ENCODE peak calls at places on chromosome 11, in ten cellular contexts. T is cardiac muscle cell, V is GM23338, R is lower leg skin, P is body of pancreas, S is heart left ventricle, C is GM13977, Y is adrenal gland, O is IMR-90, W is HL-60. X is an unnamed sample.

GRCh38 chr11:70244698-70245097 is 25.8 kb upstream of the PPFIA1 start:
- DNase-seq in T (no peak), V (no peak), R (no peak), P (peak), S (no peak), C (no peak), Y (no peak), O (peak), W (no peak), X (no peak)

GRCh38 chr11:116703421-116703820 is 69.4 kb downstream of the BUD13 start:
- DNase-seq in T (peak), V (peak), R (no peak), P (peak), S (no peak), C (no peak), Y (no peak), O (no peak), W (no peak), X (no peak)

GRCh38 chr11:35250631-35251030 is 111.7 kb downstream of the CD44 start:
- DNase-seq in T (no peak), V (no peak), R (no peak), P (no peak), S (no peak), C (no peak), Y (peak), O (no peak), W (peak), X (no peak)

GRCh38 chr11:66268953-66269906 is 791 bp downstream of the RAB1B start:
- DNase-seq in T (peak), V (peak), R (no peak), P (peak), S (no peak), C (no peak), Y (peak), O (peak), W (peak), X (peak)

GRCh38 chr11:134863294-134863693 is 451.3 kb upstream of the B3GAT1 start:
- DNase-seq in T (no peak), V (peak), R (peak), P (no peak), S (no peak), C (no peak), Y (no peak), O (no peak), W (no peak), X (no peak)

GRCh38 chr11:121446752-121447156 is 5.4 kb upstream of the SORL1 start:
- DNase-seq in T (peak), V (peak), R (no peak), P (no peak), S (no peak), C (no peak), Y (no peak), O (peak), W (no peak), X (no peak)

GRCh38 chr11:102347526-102348331 is 715 bp downstream of the BIRC2 start:
- DNase-seq in T (peak), V (no peak), R (no peak), P (peak), S (no peak), C (no peak), Y (peak), O (peak), W (peak), X (peak)

GRCh38 chr11:33437529-33437928 is 180.3 kb downstream of the HIPK3 start:
- DNase-seq in T (no peak), V (no peak), R (no peak), P (no peak), S (no peak), C (no peak), Y (no peak), O (no peak), W (no peak), X (no peak)

GRCh38 chr11:123351375-123351774 is 78.7 kb upstream of the GRAMD1B start:
- DNase-seq in T (no peak), V (peak), R (no peak), P (no peak), S (no peak), C (no peak), Y (peak), O (no peak), W (no peak), X (no peak)

GRCh38 chr11:43988040-43988793 is 45.8 kb downstream of the C11orf96 start:
- DNase-seq in T (peak), V (no peak), R (peak), P (no peak), S (no peak), C (no peak), Y (no peak), O (peak), W (no peak), X (no peak)

GRCh38 chr11:76790251-76790650 is 7.1 kb downstream of the TSKU start:
- DNase-seq in T (no peak), V (no peak), R (peak), P (no peak), S (no peak), C (no peak), Y (no peak), O (no peak), W (no peak), X (no peak)

GRCh38 chr11:88292156-88292844 is 45.2 kb downstream of the CTSC start:
- DNase-seq in T (peak), V (no peak), R (no peak), P (peak), S (no peak), C (no peak), Y (peak), O (peak), W (no peak), X (no peak)

GRCh38 chr11:131686836-131687235 is 316.4 kb downstream of the NTM start:
- DNase-seq in T (no peak), V (no peak), R (peak), P (no peak), S (no peak), C (no peak), Y (no peak), O (no peak), W (no peak), X (no peak)

GRCh38 chr11:3823303-3823702 is 14.9 kb downstream of the PGAP2 start:
- DNase-seq in T (no peak), V (no peak), R (no peak), P (no peak), S (no peak), C (no peak), Y (peak), O (peak), W (no peak), X (no peak)

GRCh38 chr11:72807021-72807693 is 7.1 kb upstream of the ATG16L2 start:
- DNase-seq in T (no peak), V (no peak), R (no peak), P (no peak), S (peak), C (no peak), Y (no peak), O (peak), W (peak), X (no peak)

GRCh38 chr11:70834277-70834940 is 418.0 kb downstream of the SHANK2 start:
- DNase-seq in T (no peak), V (peak), R (no peak), P (no peak), S (peak), C (no peak), Y (no peak), O (peak), W (no peak), X (no peak)

GRCh38 chr11:47928426-47928825 is 51.9 kb upstream of the PTPRJ start:
- DNase-seq in T (no peak), V (peak), R (no peak), P (no peak), S (no peak), C (no peak), Y (no peak), O (no peak), W (peak), X (no peak)

GRCh38 chr11:69640995-69641581 is at the start of gene CCND1:
- DNase-seq in T (peak), V (peak), R (peak), P (peak), S (peak), C (peak), Y (peak), O (peak), W (peak), X (peak)

GRCh38 chr11:2825886-2826678 is 59.5 kb downstream of the CDKN1C start:
- DNase-seq in T (no peak), V (no peak), R (peak), P (peak), S (peak), C (no peak), Y (peak), O (peak), W (peak), X (peak)

GRCh38 chr11:17479284-17480214 is 2.9 kb upstream of the ABCC8 start:
- DNase-seq in T (peak), V (peak), R (no peak), P (peak), S (no peak), C (no peak), Y (no peak), O (no peak), W (no peak), X (no peak)

GRCh38 chr11:55357560-55358184 is 10.1 kb upstream of the OR4A15 start:
- DNase-seq in T (no peak), V (peak), R (no peak), P (no peak), S (no peak), C (no peak), Y (no peak), O (no peak), W (peak), X (no peak)
- TF ChIP-seq CTCF in T (no peak), V (peak), R (no peak), P (no peak), S (no peak), C (no peak), Y (no peak), O (no peak), W (no peak), X (peak)

GRCh38 chr11:8017071-8017470 is 29.9 kb downstream of the EIF3F start:
- DNase-seq in T (no peak), V (no peak), R (no peak), P (no peak), S (no peak), C (no peak), Y (no peak), O (no peak), W (no peak), X (no peak)

GRCh38 chr11:8021920-8022319 is 34.8 kb downstream of the EIF3F start:
- DNase-seq in T (no peak), V (no peak), R (no peak), P (no peak), S (no peak), C (no peak), Y (no peak), O (no peak), W (no peak), X (no peak)

GRCh38 chr11:8018742-8019631 is 31.9 kb downstream of the EIF3F start:
- DNase-seq in T (peak), V (peak), R (peak), P (peak), S (peak), C (peak), Y (peak), O (peak), W (no peak), X (peak)

GRCh38 chr11:8017894-8018741 is 31.0 kb downstream of the EIF3F start:
- DNase-seq in T (no peak), V (peak), R (peak), P (no peak), S (no peak), C (no peak), Y (peak), O (no peak), W (no peak), X (no peak)

DNA sequence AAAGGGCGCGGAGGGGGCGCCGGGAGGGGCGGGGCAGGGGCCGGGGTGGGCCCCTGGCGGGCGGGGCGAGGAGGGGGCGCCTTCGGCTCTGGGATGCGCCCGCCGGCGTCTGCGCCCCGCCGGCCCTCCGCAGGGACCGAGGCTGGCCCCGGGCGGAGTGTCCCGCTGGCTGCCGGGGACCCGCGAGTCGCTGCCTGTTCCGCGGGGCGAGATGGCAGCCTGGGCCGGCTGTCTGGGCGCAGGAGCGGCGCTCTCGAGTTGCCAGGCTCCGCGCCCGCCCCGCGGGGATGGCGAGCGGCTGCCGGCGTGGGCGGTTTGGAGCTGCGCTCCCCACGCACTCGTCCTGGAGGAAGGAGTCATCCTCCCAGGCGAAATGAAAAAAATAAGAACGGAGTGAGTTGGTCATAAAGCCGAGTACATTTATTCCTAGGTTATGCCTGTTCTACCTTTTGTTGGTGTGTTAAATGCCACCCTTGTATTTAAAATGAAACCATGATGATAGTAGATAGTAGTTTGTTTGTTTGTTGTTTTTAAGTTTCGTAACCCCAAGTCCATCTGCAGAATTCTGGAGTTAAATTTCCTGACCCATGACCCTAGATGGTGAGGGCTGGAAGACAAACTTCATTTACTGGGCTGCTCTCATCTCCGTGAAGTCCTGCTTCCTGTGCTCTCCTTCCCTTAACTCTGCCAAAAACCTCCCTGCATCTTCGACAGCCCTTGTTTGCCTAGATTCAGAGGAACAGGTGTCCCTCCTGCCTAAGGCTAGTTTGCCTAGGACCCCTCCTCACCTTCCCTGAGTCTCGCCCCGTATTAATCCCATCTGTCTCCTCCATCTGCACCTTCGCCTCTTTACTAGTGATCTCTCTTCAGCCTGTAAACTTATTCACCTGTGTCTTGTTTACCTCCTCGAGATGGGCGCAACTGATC is 32.8 kb downstream of the EIF3F start:
- DNase-seq in T (peak), V (peak), R (peak), P (no peak), S (no peak), C (peak), Y (peak), O (peak), W (no peak), X (peak)
- TF ChIP-seq CTCF in T (no peak), V (no peak), R (no peak), P (no peak), S (no peak), C (no peak), Y (no peak), O (no peak), W (no peak), X (no peak)

DNA sequence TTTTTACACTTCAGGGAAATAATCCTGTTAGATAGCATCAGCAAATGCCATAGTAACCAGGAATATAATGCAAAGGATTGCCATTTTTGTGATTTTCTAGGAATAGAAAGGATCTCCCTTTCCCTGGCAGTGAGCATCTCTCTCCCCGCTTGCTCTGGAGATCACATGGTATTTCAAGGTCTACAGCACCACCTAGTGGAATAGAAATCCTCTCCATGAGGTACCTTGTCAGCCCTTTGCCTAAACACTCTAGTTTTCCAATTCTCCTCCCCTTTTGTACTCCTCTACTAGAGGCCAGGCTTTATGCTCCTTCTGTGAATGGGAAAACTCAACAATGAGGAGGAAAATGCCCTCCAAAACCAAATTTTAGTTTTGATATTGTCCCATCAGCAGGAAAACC is 78.4 kb downstream of the XRRA1 start:
- DNase-seq in T (no peak), V (peak), R (no peak), P (no peak), S (no peak), C (peak), Y (no peak), O (peak), W (peak), X (no peak)
- TF ChIP-seq CTCF in T (peak), V (peak), R (no peak), P (no peak), S (no peak), C (peak), Y (no peak), O (peak), W (no peak), X (peak)

GRCh38 chr11:113506893-113507292 is 31.7 kb upstream of the DRD2 start:
- DNase-seq in T (no peak), V (no peak), R (no peak), P (no peak), S (no peak), C (no peak), Y (no peak), O (no peak), W (no peak), X (no peak)
- TF ChIP-seq CTCF in T (no peak), V (no peak), R (no peak), P (no peak), S (no peak), C (no peak), Y (no peak), O (no peak), W (no peak), X (no peak)

GRCh38 chr11:12050470-12050891 is 42.1 kb upstream of the DKK3 start:
- DNase-seq in T (no peak), V (peak), R (peak), P (peak), S (no peak), C (no peak), Y (peak), O (no peak), W (no peak), X (no peak)
- TF ChIP-seq CTCF in T (no peak), V (no peak), R (no peak), P (no peak), S (no peak), C (no peak), Y (no peak), O (no peak), W (no peak), X (no peak)

GRCh38 chr11:127493330-127493729 is 492.8 kb upstream of the KIRREL3 start:
- DNase-seq in T (peak), V (peak), R (no peak), P (no peak), S (no peak), C (no peak), Y (no peak), O (peak), W (no peak), X (peak)
- TF ChIP-seq CTCF in T (no peak), V (peak), R (no peak), P (no peak), S (peak), C (peak), Y (no peak), O (peak), W (no peak), X (no peak)

DNA sequence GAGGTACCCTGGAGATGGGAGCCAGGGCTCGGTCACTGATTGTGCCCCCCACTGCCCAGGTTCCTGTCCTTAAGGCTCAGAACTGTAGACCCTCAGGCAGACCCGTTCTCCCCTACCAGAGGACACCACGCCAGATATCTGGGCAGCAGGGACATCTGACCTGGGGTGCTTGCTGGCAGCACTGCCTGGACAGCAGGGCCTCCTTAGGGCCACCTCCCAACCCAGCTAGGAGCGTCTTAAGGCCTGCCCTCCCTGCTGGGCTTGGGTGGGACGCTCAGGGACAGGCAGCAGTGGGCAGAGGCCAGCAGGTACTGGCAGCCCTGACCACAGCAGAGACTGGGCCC is 3.1 kb downstream of the POLR2L start:
- DNase-seq in T (no peak), V (no peak), R (no peak), P (no peak), S (no peak), C (no peak), Y (no peak), O (no peak), W (no peak), X (no peak)
- TF ChIP-seq CTCF in T (no peak), V (no peak), R (no peak), P (no peak), S (no peak), C (no peak), Y (no peak), O (no peak), W (no peak), X (no peak)

GRCh38 chr11:128890216-128890542 is 977 bp upstream of the KCNJ5 start:
- DNase-seq in T (no peak), V (no peak), R (no peak), P (no peak), S (no peak), C (no peak), Y (no peak), O (no peak), W (no peak), X (no peak)

GRCh38 chr11:128891410-128891861 is 280 bp downstream of the KCNJ5 start:
- DNase-seq in T (no peak), V (peak), R (no peak), P (no peak), S (no peak), C (no peak), Y (no peak), O (no peak), W (no peak), X (no peak)

GRCh38 chr11:128891912-128892398 is 799 bp downstream of the KCNJ5 start:
- DNase-seq in T (peak), V (peak), R (no peak), P (peak), S (no peak), C (no peak), Y (peak), O (no peak), W (no peak), X (no peak)

GRCh38 chr11:128889657-128890213 is 1.4 kb upstream of the KCNJ5 start:
- DNase-seq in T (no peak), V (no peak), R (no peak), P (no peak), S (no peak), C (no peak), Y (no peak), O (no peak), W (no peak), X (no peak)

DNA sequence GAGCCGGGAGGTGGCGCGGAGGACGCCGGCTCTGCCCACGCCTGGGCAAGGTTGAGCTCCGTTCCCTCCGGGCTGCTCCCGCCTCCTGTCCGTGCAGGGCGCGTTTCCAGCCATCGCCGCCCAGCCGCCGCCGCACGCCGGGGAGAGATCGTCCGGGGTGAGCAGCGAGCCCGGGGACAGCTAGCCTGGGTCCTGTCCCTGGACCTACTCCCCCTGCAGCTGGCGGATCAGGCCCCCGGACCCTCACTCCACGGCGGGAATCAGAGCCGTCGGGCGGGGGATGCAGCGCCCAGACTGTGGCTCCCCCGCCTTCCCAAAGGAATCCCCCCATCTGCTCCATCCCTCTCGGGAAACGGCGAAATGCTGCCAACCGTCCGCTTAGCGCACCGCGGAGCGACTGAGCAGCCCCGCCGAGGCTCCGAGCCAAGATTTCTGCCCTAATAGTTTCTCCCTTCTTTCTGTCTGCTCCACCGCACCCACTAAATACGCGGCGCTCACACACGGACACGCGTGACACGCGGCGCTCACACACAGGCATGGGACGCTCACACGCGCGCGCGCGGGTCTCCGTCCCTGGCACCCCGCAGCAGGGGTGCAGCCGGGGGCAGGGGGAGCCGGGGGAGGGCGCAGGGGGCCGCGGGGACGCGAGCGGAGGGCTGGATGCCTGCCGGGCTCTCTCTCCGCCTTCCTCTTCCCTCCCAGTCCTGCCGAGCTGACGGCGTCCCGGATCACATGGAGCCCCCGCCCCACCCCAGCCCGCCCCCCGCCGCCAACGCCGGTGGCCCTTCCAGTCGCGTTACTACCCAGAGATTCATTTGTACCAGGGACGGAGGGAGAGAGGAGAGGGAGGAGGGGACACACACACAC is at the start of gene KCNJ5:
- DNase-seq in T (peak), V (peak), R (no peak), P (peak), S (peak), C (no peak), Y (peak), O (no peak), W (no peak), X (no peak)
- TF ChIP-seq CTCF in T (no peak), V (no peak), R (no peak), P (no peak), S (no peak), C (no peak), Y (no peak), O (no peak), W (no peak), X (no peak)

GRCh38 chr11:124865902-124866851 is 945 bp downstream of the ROBO3 start:
- DNase-seq in T (peak), V (peak), R (peak), P (no peak), S (no peak), C (peak), Y (peak), O (peak), W (peak), X (peak)
- TF ChIP-seq CTCF in T (peak), V (peak), R (no peak), P (peak), S (peak), C (peak), Y (peak), O (peak), W (peak), X (peak)

GRCh38 chr11:128916037-128916572 is 24.9 kb downstream of the KCNJ5 start:
- DNase-seq in T (no peak), V (no peak), R (no peak), P (no peak), S (no peak), C (no peak), Y (no peak), O (no peak), W (no peak), X (no peak)
- TF ChIP-seq CTCF in T (no peak), V (no peak), R (no peak), P (no peak), S (no peak), C (no peak), Y (no peak), O (no peak), W (no peak), X (no peak)

X was measured in activated CD8-positive, alpha-beta T cell treated with anti-CD3 and anti-CD28 coated beads for 36 hours.